ENCODE peak calls at places on chromosomes 7 and 10, in four cellular contexts. Z is neural progenitor cell, W is left ventricle myocardium inferior, S is gastrocnemius medialis. B is an unnamed sample. For H3K4me1 and H3K9me3, the result is how much of the 10 kb centered on the place peaks cover.

GRCh38 chr10:86413046-86413728 is 46.6 kb upstream of the GRID1 start:
- DNase-seq in W (no peak), Z (no peak), S (no peak), B (no peak)

GRCh38 chr7:94111009-94111408 is 106.9 kb upstream of the BET1 start:
- DNase-seq in S (no peak), Z (no peak), W (no peak), B (no peak)

GRCh38 chr10:76089626-76090185 is 658.3 kb downstream of the LRMDA start:
- DNase-seq in W (no peak), S (no peak), Z (no peak), B (no peak)

GRCh38 chr7:825386-825785 is 6.9 kb upstream of the SUN1 start:
- DNase-seq in W (no peak), S (no peak), Z (no peak), B (no peak)

GRCh38 chr7:50637725-50638643 is 72.8 kb upstream of the DDC start:
- DNase-seq in W (no peak), Z (no peak), S (no peak), B (no peak)

GRCh38 chr7:41886906-41887311 is 184.0 kb upstream of the INHBA start:
- DNase-seq in S (peak), Z (no peak), W (peak), B (no peak)

GRCh38 chr7:7830122-7830878 is 111.9 kb upstream of the RPA3 start:
- DNase-seq in S (no peak), W (no peak), Z (no peak), B (peak)

GRCh38 chr7:95404316-95404715 is 8.1 kb upstream of the PON3 start:
- DNase-seq in S (no peak), Z (peak), W (peak), B (no peak)

GRCh38 chr7:158066085-158066484 is 521.5 kb downstream of the PTPRN2 start:
- DNase-seq in S (no peak), Z (no peak), W (no peak), B (no peak)

GRCh38 chr10:125424191-125424847 is 258.6 kb downstream of the TEX36 start:
- DNase-seq in Z (no peak), S (no peak), W (no peak), B (no peak)

GRCh38 chr7:83414947-83415346 is 234.0 kb downstream of the SEMA3E start:
- DNase-seq in W (no peak), S (no peak), Z (no peak), B (no peak)

GRCh38 chr7:18864967-18865366 is 252.5 kb downstream of the TWIST1 start:
- DNase-seq in S (no peak), W (no peak), Z (no peak), B (no peak)

GRCh38 chr10:130740166-130740565 is 571.4 kb downstream of the TCERG1L start:
- DNase-seq in S (no peak), W (no peak), Z (no peak), B (no peak)

GRCh38 chr7:21980921-21981320 is 35.2 kb upstream of the CDCA7L start:
- DNase-seq in W (no peak), Z (no peak), S (no peak), B (no peak)

GRCh38 chr10:64007157-64007556 is 486.0 kb downstream of the REEP3 start:
- DNase-seq in W (no peak), S (no peak), Z (no peak), B (no peak)

GRCh38 chr7:134289423-134289822 is 27.3 kb downstream of the SLC35B4 start:
- DNase-seq in S (no peak), Z (no peak), W (no peak), B (peak)

GRCh38 chr10:117740696-117741222 is 198.2 kb downstream of the EMX2 start:
- DNase-seq in Z (peak), S (no peak), W (no peak), B (no peak)

GRCh38 chr7:150830957-150831356 is 21.4 kb upstream of the AOC1 start:
- DNase-seq in S (no peak), Z (no peak), W (no peak), B (no peak)
- H3K4me1 ChIP-seq in S (under half), Z (under half), W (under half), B (under half)

DNA sequence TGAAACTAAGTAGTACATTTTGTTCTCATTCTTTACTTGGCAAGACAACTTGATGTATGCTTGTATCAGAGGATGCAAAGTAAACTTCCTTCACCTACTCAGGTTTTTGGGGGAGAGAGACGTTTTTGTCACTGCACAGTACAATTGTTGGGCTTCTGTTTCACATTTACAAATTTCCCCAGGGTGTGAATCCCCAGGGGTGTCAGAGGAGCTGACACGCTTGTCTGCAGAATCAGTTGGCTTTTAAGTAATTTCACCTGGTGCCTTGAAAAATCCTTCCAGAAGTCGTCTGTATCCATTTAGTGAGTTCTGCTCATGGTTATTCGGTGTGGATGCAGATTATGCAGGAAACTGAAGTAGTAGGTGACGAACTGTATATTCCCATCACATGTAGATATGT is 1227.7 kb upstream of the CELF2 start:
- DNase-seq in Z (no peak), S (no peak), W (no peak), B (no peak)
- H3K9me3 ChIP-seq in Z (under half), S (under half), W (under half), B (under half)

GRCh38 chr10:32418572-32418971 is 27.4 kb upstream of the CCDC7 start:
- DNase-seq in Z (no peak), S (no peak), W (no peak), B (no peak)
- H3K27ac ChIP-seq in Z (no peak), S (no peak), W (peak), B (no peak)

GRCh38 chr10:91708174-91708861 is 75.4 kb upstream of the PPP1R3C start:
- DNase-seq in W (no peak), Z (no peak), S (no peak), B (no peak)
- H3K4me1 ChIP-seq in W (under half), Z (under half), S (under half), B (under half)

GRCh38 chr7:126436213-126436868 is 816.4 kb downstream of the GRM8 start:
- DNase-seq in S (no peak), W (no peak), Z (no peak), B (peak)
- H3K9me3 ChIP-seq in S (under half), W (under half), Z (under half), B (under half)